ENCODE peak calls at places on chromosomes 11 and 22, in eight cellular contexts. G is stomach; E is A549; F is ovary; S is OCI-LY7; A is CD4-positive, alpha-beta memory T cell; L is hepatocyte; Z is upper lobe of right lung. R is an unnamed sample.

GRCh38 chr11:129279326-129280026 is 87.4 kb upstream of the ARHGAP32 start:
- DNase-seq in F (peak; percentile 90), Z (peak; percentile 93), A (peak; percentile 79), E (peak; percentile 68), L (peak; percentile 94), S (no peak), G (peak; percentile 83), R (peak; percentile 91)

GRCh38 chr22:33421859-33422258 is 363.7 kb upstream of the SYN3 start:
- DNase-seq in L (no peak), G (no peak), F (no peak), Z (no peak), A (no peak), S (no peak), E (no peak), R (no peak)

GRCh38 chr11:30346068-30346688 is 23.3 kb downstream of the ARL14EP start:
- DNase-seq in S (peak; percentile 81), Z (no peak), A (peak; percentile 53), G (no peak), F (no peak), E (peak; percentile 47), L (peak; percentile 87), R (no peak)

GRCh38 chr22:17966403-17966717 is 58.0 kb downstream of the MICAL3 start:
- DNase-seq in A (no peak), G (no peak), F (no peak), L (no peak), E (no peak), S (no peak), Z (no peak), R (no peak)

GRCh38 chr22:19888131-19888746 is 33.6 kb upstream of the GNB1L start:
- DNase-seq in S (no peak), G (no peak), A (no peak), L (no peak), F (no peak), Z (no peak), E (no peak), R (no peak)

GRCh38 chr22:39240841-39241631 is 3.7 kb downstream of the PDGFB start:
- DNase-seq in A (peak; percentile 68), S (no peak), F (no peak), Z (no peak), G (peak; percentile 71), L (peak; percentile 86), E (peak; percentile 61), R (peak; percentile 94)

GRCh38 chr11:14119357-14119756 is 156.8 kb downstream of the SPON1 start:
- DNase-seq in A (no peak), Z (no peak), E (no peak), G (no peak), F (no peak), S (peak; percentile 8), L (no peak), R (no peak)

GRCh38 chr11:85930879-85931366 is 75.7 kb downstream of the CCDC83 start:
- DNase-seq in L (peak; percentile 41), A (no peak), F (no peak), S (no peak), Z (no peak), E (no peak), G (no peak), R (no peak)

GRCh38 chr11:64489831-64490441 is 101.1 kb upstream of the SLC22A12 start:
- DNase-seq in A (peak; percentile 31), F (peak; percentile 52), Z (peak; percentile 74), G (peak; percentile 28), L (peak; percentile 69), E (peak; percentile 59), S (peak; percentile 41), R (no peak)

GRCh38 chr11:9267680-9268079 is 2.5 kb upstream of the DENND5A start:
- DNase-seq in S (no peak), G (no peak), F (no peak), E (no peak), A (no peak), Z (no peak), L (no peak), R (no peak)

GRCh38 chr11:134882141-134882540 is 470.1 kb upstream of the B3GAT1 start:
- DNase-seq in Z (no peak), G (no peak), S (no peak), A (no peak), E (no peak), F (no peak), L (no peak), R (no peak)

GRCh38 chr11:70769521-70769920 is 371.2 kb downstream of the CTTN start:
- DNase-seq in S (no peak), G (no peak), Z (no peak), A (no peak), L (no peak), F (no peak), E (no peak), R (no peak)

GRCh38 chr11:131375421-131375820 is 5.0 kb downstream of the NTM start:
- DNase-seq in A (no peak), L (no peak), G (no peak), Z (no peak), S (no peak), F (no peak), E (no peak), R (no peak)

GRCh38 chr11:19110290-19110689 is 6.7 kb upstream of the ZDHHC13 start:
- DNase-seq in Z (no peak), L (no peak), F (no peak), E (no peak), G (peak; percentile 45), A (no peak), S (no peak), R (no peak)

GRCh38 chr11:12778506-12778905 is 104.3 kb downstream of the TEAD1 start:
- DNase-seq in E (no peak), A (no peak), S (no peak), G (no peak), L (no peak), Z (no peak), F (no peak), R (no peak)

GRCh38 chr11:106021967-106022794 is at the start of gene MSANTD4:
- DNase-seq in Z (peak; percentile 99), L (peak; percentile 99), F (peak; percentile 99), A (peak; percentile 97), G (peak; percentile 99), S (peak; percentile 99), E (peak; percentile 98), R (peak; percentile 99)

GRCh38 chr11:113553235-113553634 is 78.0 kb upstream of the DRD2 start:
- DNase-seq in L (peak; percentile 59), F (no peak), S (no peak), Z (no peak), A (no peak), G (no peak), E (peak; percentile 6), R (peak; percentile 36)

GRCh38 chr11:12981879-12982531 is 27.1 kb upstream of the RASSF10 start:
- DNase-seq in A (no peak), G (no peak), Z (no peak), S (no peak), L (peak; percentile 11), E (peak; percentile 12), F (no peak), R (no peak)

GRCh38 chr11:86277741-86278140 is 24.3 kb upstream of the HIKESHI start:
- DNase-seq in L (no peak), E (no peak), F (no peak), S (no peak), G (no peak), Z (no peak), A (no peak), R (no peak)

GRCh38 chr11:113179181-113179701 is 135.1 kb upstream of the TTC12 start:
- DNase-seq in S (no peak), G (no peak), A (no peak), L (no peak), E (no peak), F (no peak), Z (no peak), R (no peak)

DNA sequence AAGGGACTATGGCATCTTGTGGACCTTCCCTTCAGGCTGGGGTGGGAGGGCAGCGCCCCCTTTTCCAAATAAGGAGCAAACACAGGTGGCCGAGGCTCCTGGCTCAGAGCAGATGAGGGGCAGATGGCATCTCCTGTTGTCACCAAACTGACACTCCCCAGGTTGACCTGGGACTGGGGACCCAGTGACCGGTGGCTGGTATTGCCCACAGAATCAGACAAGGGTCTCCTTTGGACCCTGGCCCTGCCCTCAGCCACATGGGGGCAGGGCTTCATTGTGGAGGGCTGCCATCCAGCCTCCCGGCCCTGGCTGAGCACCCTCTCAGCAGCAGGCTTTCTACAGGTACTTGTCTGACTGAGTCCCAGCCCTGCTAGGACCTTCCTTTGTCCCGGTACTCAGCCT is 842 bp upstream of the SIGIRR start:
- DNase-seq in F (no peak), A (no peak), Z (no peak), E (no peak), L (no peak), G (no peak), S (no peak), R (no peak)
- H3K4me3 ChIP-seq in F (no peak overlapping the region), A (peak overlapping the region; percentile 73), Z (peak overlapping the region; percentile 69), E (no peak overlapping the region), L (no peak overlapping the region), G (peak overlapping the region; percentile 73), S (no peak overlapping the region), R (no peak overlapping the region)

DNA sequence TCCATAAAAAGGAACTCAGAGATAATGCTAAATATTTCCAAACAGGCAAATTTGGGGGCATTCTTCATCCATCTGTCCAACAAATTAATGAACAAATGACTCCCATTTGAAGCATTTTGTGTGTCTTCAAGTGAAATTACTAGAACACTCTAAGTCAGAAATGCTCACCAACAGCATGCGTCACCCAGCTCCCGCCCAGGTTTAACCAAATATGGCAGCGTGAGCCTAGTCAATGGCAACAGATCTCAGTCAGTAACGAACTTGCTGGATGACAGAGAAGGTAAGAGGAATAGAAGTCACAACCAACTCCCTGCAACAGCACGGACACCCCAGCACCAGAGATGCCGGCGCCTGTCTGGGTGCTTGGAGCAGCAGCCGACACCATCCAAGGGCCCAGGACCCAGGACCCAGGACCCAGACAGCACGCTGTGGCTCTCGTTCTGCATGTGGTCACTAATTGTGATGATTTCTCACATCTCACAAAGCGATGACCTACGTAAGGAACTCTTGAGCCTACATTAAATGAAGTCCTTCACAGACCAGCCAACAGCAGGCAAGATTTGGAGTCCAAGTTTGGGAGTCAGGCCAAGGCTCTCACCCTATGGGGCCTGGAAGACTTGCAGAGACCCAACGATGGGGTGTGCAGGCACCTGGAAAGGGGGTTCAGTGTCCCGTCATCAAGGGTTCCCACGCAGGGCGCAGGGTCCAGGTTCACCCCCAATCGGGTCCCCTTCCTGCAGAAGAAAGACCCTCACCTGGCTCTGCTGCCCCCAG is 556.9 kb downstream of the BRD1 start:
- DNase-seq in L (no peak), A (no peak), S (no peak), Z (no peak), E (no peak), G (peak; percentile 21), F (no peak), R (peak; percentile 76)
- H3K4me3 ChIP-seq in L (no peak overlapping the region), A (no peak overlapping the region), S (no peak overlapping the region), Z (no peak overlapping the region), E (no peak overlapping the region), G (no peak overlapping the region), F (no peak overlapping the region), R (no peak overlapping the region)

DNA sequence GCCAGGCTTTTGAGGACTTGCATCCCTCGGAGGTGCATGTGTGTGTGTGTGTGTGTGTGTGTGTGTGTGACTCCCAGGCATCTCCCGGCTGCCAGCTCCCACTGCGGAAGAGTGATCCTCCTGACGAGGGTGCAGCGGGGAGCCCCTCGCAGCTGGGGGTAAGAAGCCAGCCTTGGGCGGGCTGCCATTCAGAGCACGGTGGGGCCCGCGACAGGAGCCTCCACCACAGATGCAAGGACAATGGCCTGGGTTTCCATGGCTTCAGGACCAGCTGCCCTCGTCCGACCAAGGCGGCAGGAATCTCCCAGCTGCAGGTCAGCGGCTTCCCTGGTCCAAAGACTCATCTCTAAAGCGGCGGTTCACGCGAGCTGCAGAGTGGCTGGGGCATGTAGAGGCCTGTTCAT is 908.5 kb downstream of the BRD1 start:
- DNase-seq in L (no peak), G (peak; percentile 16), F (peak; percentile 11), Z (peak; percentile 59), S (no peak), A (no peak), E (no peak), R (peak; percentile 65)
- H3K4me3 ChIP-seq in L (no peak overlapping the region), G (no peak overlapping the region), F (no peak overlapping the region), Z (no peak overlapping the region), S (no peak overlapping the region), A (no peak overlapping the region), E (no peak overlapping the region), R (no peak overlapping the region)

GRCh38 chr11:34586655-34587281 is 34.1 kb upstream of the EHF start:
- DNase-seq in F (no peak), G (no peak), L (no peak), E (no peak), Z (no peak), A (peak; percentile 5), S (no peak), R (no peak)
- H3K4me3 ChIP-seq in F (no peak overlapping the region), G (no peak overlapping the region), L (no peak overlapping the region), E (no peak overlapping the region), Z (no peak overlapping the region), A (no peak overlapping the region), S (no peak overlapping the region), R (no peak overlapping the region)

R was measured in lower leg skin.